ENCODE peak calls at places on chromosomes 2 and 18, in nine cellular contexts. One of them, this sample, is unnamed.

GRCh38 chr18:48473816-48474215 is 64.6 kb upstream of the ZBTB7C start:
- DNase-seq in cardiac fibroblast: no peak
- DNase-seq in kidney: no peak
- DNase-seq in cardiac muscle cell: no peak
- DNase-seq in spleen: no peak
- DNase-seq in nephron progenitor cell: no peak
- DNase-seq in BE2C: no peak
- DNase-seq in CD4-positive, alpha-beta T cell: no peak
- DNase-seq in sigmoid colon: no peak
- DNase-seq in this sample: no peak

GRCh38 chr2:39902103-39902502 is 123.0 kb upstream of the THUMPD2 start:
- DNase-seq in cardiac fibroblast: peak
- DNase-seq in kidney: no peak
- DNase-seq in cardiac muscle cell: no peak
- DNase-seq in spleen: no peak
- DNase-seq in nephron progenitor cell: no peak
- DNase-seq in BE2C: no peak
- DNase-seq in CD4-positive, alpha-beta T cell: no peak
- DNase-seq in sigmoid colon: no peak
- DNase-seq in this sample: no peak

GRCh38 chr2:18856766-18857165 is 267.4 kb upstream of the NT5C1B start:
- DNase-seq in cardiac fibroblast: no peak
- DNase-seq in kidney: no peak
- DNase-seq in cardiac muscle cell: no peak
- DNase-seq in spleen: no peak
- DNase-seq in nephron progenitor cell: no peak
- DNase-seq in BE2C: no peak
- DNase-seq in CD4-positive, alpha-beta T cell: no peak
- DNase-seq in sigmoid colon: no peak
- DNase-seq in this sample: no peak

GRCh38 chr2:137888845-137889244 is 75.4 kb upstream of the HNMT start:
- DNase-seq in cardiac fibroblast: peak
- DNase-seq in kidney: no peak
- DNase-seq in cardiac muscle cell: peak
- DNase-seq in spleen: no peak
- DNase-seq in nephron progenitor cell: peak
- DNase-seq in BE2C: peak
- DNase-seq in CD4-positive, alpha-beta T cell: no peak
- DNase-seq in sigmoid colon: no peak
- DNase-seq in this sample: no peak

GRCh38 chr2:62495777-62496176 is 10.2 kb downstream of the TMEM17 start:
- DNase-seq in cardiac fibroblast: no peak
- DNase-seq in kidney: no peak
- DNase-seq in cardiac muscle cell: no peak
- DNase-seq in spleen: no peak
- DNase-seq in nephron progenitor cell: no peak
- DNase-seq in BE2C: no peak
- DNase-seq in CD4-positive, alpha-beta T cell: no peak
- DNase-seq in sigmoid colon: no peak
- DNase-seq in this sample: no peak

GRCh38 chr2:231258696-231259095 is 60.3 kb downstream of the ARMC9 start:
- DNase-seq in cardiac fibroblast: no peak
- DNase-seq in kidney: no peak
- DNase-seq in cardiac muscle cell: no peak
- DNase-seq in spleen: no peak
- DNase-seq in nephron progenitor cell: no peak
- DNase-seq in BE2C: no peak
- DNase-seq in CD4-positive, alpha-beta T cell: no peak
- DNase-seq in sigmoid colon: no peak
- DNase-seq in this sample: no peak

GRCh38 chr2:57465967-57466366 is 580.6 kb upstream of the VRK2 start:
- DNase-seq in cardiac fibroblast: no peak
- DNase-seq in kidney: no peak
- DNase-seq in cardiac muscle cell: peak
- DNase-seq in spleen: no peak
- DNase-seq in nephron progenitor cell: no peak
- DNase-seq in BE2C: no peak
- DNase-seq in CD4-positive, alpha-beta T cell: no peak
- DNase-seq in sigmoid colon: no peak
- DNase-seq in this sample: no peak

GRCh38 chr2:190637903-190638618 is 10.8 kb upstream of the NAB1 start:
- DNase-seq in cardiac fibroblast: peak
- DNase-seq in kidney: no peak
- DNase-seq in cardiac muscle cell: no peak
- DNase-seq in spleen: no peak
- DNase-seq in nephron progenitor cell: no peak
- DNase-seq in BE2C: peak
- DNase-seq in CD4-positive, alpha-beta T cell: no peak
- DNase-seq in sigmoid colon: no peak
- DNase-seq in this sample: no peak

GRCh38 chr18:26429535-26429934 is 118.8 kb downstream of the KCTD1 start:
- DNase-seq in cardiac fibroblast: peak
- DNase-seq in kidney: no peak
- DNase-seq in cardiac muscle cell: peak
- DNase-seq in spleen: no peak
- DNase-seq in nephron progenitor cell: peak
- DNase-seq in BE2C: no peak
- DNase-seq in CD4-positive, alpha-beta T cell: no peak
- DNase-seq in sigmoid colon: peak
- DNase-seq in this sample: no peak

GRCh38 chr2:118815314-118815713 is 32.1 kb downstream of the EN1 start:
- DNase-seq in cardiac fibroblast: no peak
- DNase-seq in kidney: no peak
- DNase-seq in cardiac muscle cell: no peak
- DNase-seq in spleen: no peak
- DNase-seq in nephron progenitor cell: no peak
- DNase-seq in BE2C: no peak
- DNase-seq in CD4-positive, alpha-beta T cell: no peak
- DNase-seq in sigmoid colon: no peak
- DNase-seq in this sample: no peak

GRCh38 chr18:13813271-13813849 is 10.6 kb upstream of the MC5R start:
- DNase-seq in cardiac fibroblast: peak
- DNase-seq in kidney: no peak
- DNase-seq in cardiac muscle cell: peak
- DNase-seq in spleen: no peak
- DNase-seq in nephron progenitor cell: peak
- DNase-seq in BE2C: peak
- DNase-seq in CD4-positive, alpha-beta T cell: peak
- DNase-seq in sigmoid colon: no peak
- DNase-seq in this sample: no peak

GRCh38 chr18:13810950-13811485 is 12.9 kb upstream of the MC5R start:
- DNase-seq in cardiac fibroblast: no peak
- DNase-seq in kidney: no peak
- DNase-seq in cardiac muscle cell: no peak
- DNase-seq in spleen: no peak
- DNase-seq in nephron progenitor cell: no peak
- DNase-seq in BE2C: no peak
- DNase-seq in CD4-positive, alpha-beta T cell: no peak
- DNase-seq in sigmoid colon: no peak
- DNase-seq in this sample: no peak

GRCh38 chr18:13809521-13810252 is 14.3 kb upstream of the MC5R start:
- DNase-seq in cardiac fibroblast: no peak
- DNase-seq in kidney: no peak
- DNase-seq in cardiac muscle cell: no peak
- DNase-seq in spleen: no peak
- DNase-seq in nephron progenitor cell: no peak
- DNase-seq in BE2C: no peak
- DNase-seq in CD4-positive, alpha-beta T cell: no peak
- DNase-seq in sigmoid colon: no peak
- DNase-seq in this sample: no peak

GRCh38 chr18:13809025-13809384 is 14.9 kb upstream of the MC5R start:
- DNase-seq in cardiac fibroblast: no peak
- DNase-seq in kidney: no peak
- DNase-seq in cardiac muscle cell: no peak
- DNase-seq in spleen: no peak
- DNase-seq in nephron progenitor cell: no peak
- DNase-seq in BE2C: no peak
- DNase-seq in CD4-positive, alpha-beta T cell: no peak
- DNase-seq in sigmoid colon: no peak
- DNase-seq in this sample: no peak

DNA sequence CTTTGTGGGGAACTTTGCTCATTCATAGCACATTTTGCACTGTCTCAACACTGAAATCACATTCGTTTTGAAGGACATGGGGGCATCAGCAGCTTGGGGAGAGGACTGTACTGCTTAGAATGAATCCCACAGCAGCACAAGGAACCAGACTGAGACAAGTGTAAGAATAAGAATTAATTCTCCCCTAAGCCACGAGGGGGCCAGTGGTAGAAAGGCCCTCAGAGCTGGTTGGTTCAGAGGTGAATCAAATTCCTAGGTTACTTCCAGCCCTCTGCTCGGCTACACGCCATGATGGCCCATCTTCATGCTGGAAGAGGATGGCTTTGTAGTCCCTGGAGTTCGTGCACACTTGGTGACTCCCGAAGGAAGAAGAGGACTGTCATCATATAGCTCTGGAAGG is 12.0 kb upstream of the MC5R start:
- DNase-seq in cardiac fibroblast: no peak
- DNase-seq in kidney: no peak
- DNase-seq in cardiac muscle cell: no peak
- DNase-seq in spleen: no peak
- DNase-seq in nephron progenitor cell: no peak
- DNase-seq in BE2C: no peak
- DNase-seq in CD4-positive, alpha-beta T cell: no peak
- DNase-seq in sigmoid colon: no peak
- DNase-seq in this sample: no peak
- TF ChIP-seq CTCF in cardiac fibroblast: peak
- TF ChIP-seq CTCF in kidney: no peak
- TF ChIP-seq CTCF in cardiac muscle cell: no peak
- TF ChIP-seq CTCF in spleen: no peak
- TF ChIP-seq CTCF in nephron progenitor cell: peak
- TF ChIP-seq CTCF in BE2C: peak
- TF ChIP-seq CTCF in CD4-positive, alpha-beta T cell: no peak
- TF ChIP-seq CTCF in sigmoid colon: no peak
- TF ChIP-seq CTCF in this sample: peak

GRCh38 chr2:219218279-219219112 is at the start of gene ABCB6:
- DNase-seq in cardiac fibroblast: peak
- DNase-seq in kidney: peak
- DNase-seq in cardiac muscle cell: peak
- DNase-seq in spleen: peak
- DNase-seq in nephron progenitor cell: peak
- DNase-seq in BE2C: peak
- DNase-seq in CD4-positive, alpha-beta T cell: peak
- DNase-seq in sigmoid colon: peak
- DNase-seq in this sample: peak
- TF ChIP-seq CTCF in cardiac fibroblast: no peak
- TF ChIP-seq CTCF in kidney: peak
- TF ChIP-seq CTCF in cardiac muscle cell: no peak
- TF ChIP-seq CTCF in spleen: no peak
- TF ChIP-seq CTCF in nephron progenitor cell: no peak
- TF ChIP-seq CTCF in BE2C: no peak
- TF ChIP-seq CTCF in CD4-positive, alpha-beta T cell: no peak
- TF ChIP-seq CTCF in sigmoid colon: no peak
- TF ChIP-seq CTCF in this sample: peak

GRCh38 chr18:34223893-34224422 is 755 bp downstream of the NOL4 start:
- DNase-seq in cardiac fibroblast: no peak
- DNase-seq in kidney: no peak
- DNase-seq in cardiac muscle cell: no peak
- DNase-seq in spleen: no peak
- DNase-seq in nephron progenitor cell: no peak
- DNase-seq in BE2C: no peak
- DNase-seq in CD4-positive, alpha-beta T cell: no peak
- DNase-seq in sigmoid colon: no peak
- DNase-seq in this sample: no peak

GRCh38 chr18:34224423-34225217 is at the start of gene NOL4:
- DNase-seq in cardiac fibroblast: peak
- DNase-seq in kidney: peak
- DNase-seq in cardiac muscle cell: peak
- DNase-seq in spleen: peak
- DNase-seq in nephron progenitor cell: peak
- DNase-seq in BE2C: peak
- DNase-seq in CD4-positive, alpha-beta T cell: no peak
- DNase-seq in sigmoid colon: peak
- DNase-seq in this sample: no peak

GRCh38 chr18:34222396-34223163 is 2.1 kb downstream of the NOL4 start:
- DNase-seq in cardiac fibroblast: peak
- DNase-seq in kidney: peak
- DNase-seq in cardiac muscle cell: peak
- DNase-seq in spleen: peak
- DNase-seq in nephron progenitor cell: peak
- DNase-seq in BE2C: peak
- DNase-seq in CD4-positive, alpha-beta T cell: no peak
- DNase-seq in sigmoid colon: peak
- DNase-seq in this sample: no peak

GRCh38 chr18:34223164-34223892 is 1.4 kb downstream of the NOL4 start:
- DNase-seq in cardiac fibroblast: no peak
- DNase-seq in kidney: peak
- DNase-seq in cardiac muscle cell: peak
- DNase-seq in spleen: peak
- DNase-seq in nephron progenitor cell: peak
- DNase-seq in BE2C: peak
- DNase-seq in CD4-positive, alpha-beta T cell: no peak
- DNase-seq in sigmoid colon: no peak
- DNase-seq in this sample: no peak

DNA sequence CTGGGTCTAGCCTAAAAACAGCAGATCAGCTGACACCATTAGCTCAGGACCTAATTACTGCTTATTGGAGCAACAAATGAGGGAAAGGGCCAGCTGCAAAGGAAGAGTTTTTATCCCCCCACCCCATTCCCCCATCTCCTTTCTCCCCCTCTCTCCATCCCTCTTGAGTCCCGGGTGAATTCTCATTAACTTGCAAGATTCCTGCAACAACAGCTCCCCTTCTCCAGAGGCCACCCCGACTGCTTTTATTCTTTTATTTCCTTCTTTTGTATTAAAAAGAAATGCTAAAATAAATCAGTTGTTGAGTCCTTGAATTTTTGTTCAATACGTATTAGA is 473 bp upstream of the NOL4 start:
- DNase-seq in cardiac fibroblast: no peak
- DNase-seq in kidney: no peak
- DNase-seq in cardiac muscle cell: no peak
- DNase-seq in spleen: no peak
- DNase-seq in nephron progenitor cell: no peak
- DNase-seq in BE2C: no peak
- DNase-seq in CD4-positive, alpha-beta T cell: no peak
- DNase-seq in sigmoid colon: no peak
- DNase-seq in this sample: no peak
- TF ChIP-seq CTCF in cardiac fibroblast: no peak
- TF ChIP-seq CTCF in kidney: no peak
- TF ChIP-seq CTCF in cardiac muscle cell: no peak
- TF ChIP-seq CTCF in spleen: no peak
- TF ChIP-seq CTCF in nephron progenitor cell: no peak
- TF ChIP-seq CTCF in BE2C: no peak
- TF ChIP-seq CTCF in CD4-positive, alpha-beta T cell: no peak
- TF ChIP-seq CTCF in sigmoid colon: no peak
- TF ChIP-seq CTCF in this sample: no peak

DNA sequence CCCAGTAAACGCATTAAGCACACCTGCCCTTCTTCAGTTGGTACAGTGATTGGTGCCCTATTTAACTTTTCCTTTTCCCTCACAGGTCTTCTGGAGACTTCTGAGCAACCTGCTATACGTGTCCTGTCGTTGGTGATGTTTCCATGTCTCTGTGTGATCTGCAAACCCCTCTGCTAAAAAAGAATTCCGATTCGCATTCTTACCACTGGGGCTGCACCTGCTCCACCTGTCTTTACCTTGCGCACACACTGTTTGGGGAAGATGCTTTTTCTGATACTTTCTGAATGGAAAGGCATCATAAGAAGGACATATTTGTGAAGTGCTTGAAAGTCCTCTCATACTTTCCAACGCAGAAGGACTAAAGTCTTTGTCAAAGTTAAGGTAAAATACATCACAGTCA is 323.9 kb upstream of the SOX11 start:
- DNase-seq in cardiac fibroblast: no peak
- DNase-seq in kidney: no peak
- DNase-seq in cardiac muscle cell: no peak
- DNase-seq in spleen: no peak
- DNase-seq in nephron progenitor cell: no peak
- DNase-seq in BE2C: no peak
- DNase-seq in CD4-positive, alpha-beta T cell: no peak
- DNase-seq in sigmoid colon: no peak
- DNase-seq in this sample: no peak
- TF ChIP-seq CTCF in cardiac fibroblast: no peak
- TF ChIP-seq CTCF in kidney: no peak
- TF ChIP-seq CTCF in cardiac muscle cell: no peak
- TF ChIP-seq CTCF in spleen: no peak
- TF ChIP-seq CTCF in nephron progenitor cell: no peak
- TF ChIP-seq CTCF in BE2C: no peak
- TF ChIP-seq CTCF in CD4-positive, alpha-beta T cell: no peak
- TF ChIP-seq CTCF in sigmoid colon: no peak
- TF ChIP-seq CTCF in this sample: no peak